ENCODE peak calls at places on chromosomes 16 and 17, in four cellular contexts. T, D, K and W are unnamed samples.

GRCh38 chr17:63337579-63337978 is 108.5 kb downstream of the CYB561 start:
- DNase-seq in D (no peak), K (no peak), T (no peak), W (no peak)

GRCh38 chr16:31568577-31569359 is 41.1 kb downstream of the AHSP start:
- DNase-seq in K (no peak), D (no peak), T (no peak), W (no peak)

GRCh38 chr16:28205117-28205899 is 6.5 kb downstream of the XPO6 start:
- DNase-seq in K (no peak), T (no peak), D (no peak), W (no peak)

GRCh38 chr17:16939606-16940115 is 32.3 kb downstream of the TNFRSF13B start:
- DNase-seq in K (no peak), T (no peak), D (no peak), W (no peak)

GRCh38 chr16:85963746-85964370 is 64.9 kb downstream of the IRF8 start:
- DNase-seq in D (peak; percentile 48), T (no peak), K (no peak), W (no peak)

GRCh38 chr16:54265558-54266213 is 20.9 kb downstream of the IRX3 start:
- DNase-seq in D (no peak), K (no peak), T (no peak), W (no peak)

GRCh38 chr16:23306199-23307100 is 4.3 kb downstream of the SCNN1B start:
- DNase-seq in T (no peak), D (no peak), K (no peak), W (no peak)

GRCh38 chr17:82494236-82495055 is 25.1 kb upstream of the FOXK2 start:
- DNase-seq in T (peak; percentile 70), K (peak; percentile 89), D (peak; percentile 94), W (peak; percentile 90)

GRCh38 chr16:81095653-81095952 is 592 bp downstream of the GCSH start:
- DNase-seq in D (no peak), T (no peak), K (no peak), W (no peak)

GRCh38 chr17:71985111-71986039 is 135.4 kb upstream of the SOX9 start:
- DNase-seq in D (no peak), T (no peak), K (no peak), W (no peak)

GRCh38 chr17:67557921-67558320 is 159.8 kb upstream of the NOL11 start:
- DNase-seq in T (no peak), K (no peak), D (no peak), W (no peak)

GRCh38 chr16:4313563-4314531 is 2.0 kb upstream of the GLIS2 start:
- DNase-seq in K (no peak), D (no peak), T (no peak), W (peak; percentile 64)

GRCh38 chr16:20857281-20857680 is 42.9 kb downstream of the DCUN1D3 start:
- DNase-seq in D (no peak), T (no peak), K (no peak), W (no peak)

DNA sequence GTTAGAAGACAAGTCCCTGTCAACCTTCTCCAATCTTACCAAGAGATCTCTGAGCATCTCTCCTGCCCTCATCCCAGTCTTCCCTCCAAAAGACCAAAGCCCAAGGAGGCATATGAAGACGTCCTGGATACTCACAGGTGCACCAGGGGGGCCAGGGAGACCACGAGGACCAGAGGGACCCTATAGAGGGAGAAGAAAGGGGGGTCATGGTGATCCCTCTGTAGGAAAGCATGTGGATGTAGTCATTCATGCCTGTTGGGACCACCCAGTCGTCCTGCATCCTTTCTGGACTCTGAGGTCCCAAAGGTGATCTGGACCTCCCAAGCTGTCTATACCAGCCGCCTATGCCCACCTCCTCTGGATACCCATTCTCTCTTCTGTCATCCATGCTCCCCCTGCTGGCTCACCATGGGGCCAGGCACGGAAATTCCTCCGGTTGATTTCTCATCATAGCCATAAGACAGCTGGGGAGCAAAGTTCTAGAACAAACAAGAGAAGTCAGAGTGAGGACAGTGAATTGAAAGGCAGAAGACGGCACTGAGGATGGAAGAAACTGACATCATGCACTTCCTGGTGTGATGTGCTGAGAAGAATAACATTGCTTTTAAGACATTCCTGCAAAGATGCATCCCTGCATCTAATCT is 3.3 kb downstream of the COL1A1 start:
- DNase-seq in T (no peak), K (peak; percentile 72), D (peak; percentile 86), W (no peak)
- H3K4me3 ChIP-seq in T (peak overlapping the region; percentile 78), K (no peak overlapping the region), D (no peak overlapping the region), W (no peak overlapping the region)

GRCh38 chr16:2251281-2252111 is at the start of gene ECI1:
- DNase-seq in T (peak; percentile 85), K (peak; percentile 67), D (peak; percentile 92), W (peak; percentile 94)
- H3K4me3 ChIP-seq in T (peak within 1 kb of the TSS; percentile 81), K (peak within 1 kb of the TSS; percentile 57), D (peak within 1 kb of the TSS; percentile 83), W (peak within 1 kb of the TSS; percentile 63)

DNA sequence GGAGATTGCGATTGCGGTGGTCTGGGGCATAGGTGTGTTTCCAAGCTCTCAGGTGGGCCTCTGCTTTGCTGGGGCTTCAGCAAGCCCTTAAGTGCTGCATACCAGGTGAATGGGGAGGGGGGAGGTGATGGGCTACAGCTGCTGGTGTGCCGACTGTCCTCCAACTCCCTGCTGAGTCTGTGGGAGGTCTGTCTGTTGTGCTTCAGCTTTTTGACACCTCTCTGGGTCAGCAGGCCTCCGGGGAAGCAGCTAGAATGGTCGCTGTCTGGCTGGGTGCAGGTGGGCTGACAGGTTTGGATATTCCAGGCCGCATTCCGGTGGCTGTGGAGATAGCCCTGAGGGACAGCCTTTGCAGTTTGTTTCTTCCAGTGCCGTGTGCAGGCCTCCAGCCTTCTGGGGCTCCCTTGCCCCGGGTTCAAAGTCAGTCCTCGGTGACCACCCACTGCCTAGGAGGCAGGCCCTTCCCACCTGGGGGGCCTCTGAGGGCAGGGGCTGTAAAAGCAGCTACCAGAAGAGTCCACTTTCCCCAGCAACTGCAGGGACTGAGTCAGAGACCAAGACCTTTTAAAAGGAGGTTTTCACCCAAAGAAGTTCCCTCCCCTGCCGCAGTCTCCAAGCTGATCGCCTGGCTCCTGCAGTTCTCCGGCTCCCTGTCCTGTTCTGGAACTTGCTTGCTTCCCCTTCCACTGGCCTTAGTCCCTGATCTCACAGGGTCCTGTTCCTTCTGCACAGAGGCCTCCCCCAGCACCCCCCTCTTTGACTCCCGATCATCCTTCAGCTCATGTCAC is 2.0 kb upstream of the TTYH2 start:
- DNase-seq in D (no peak), T (no peak), K (no peak), W (peak; percentile 44)
- H3K4me3 ChIP-seq in D (peak overlapping the region; percentile 68), T (peak overlapping the region; percentile 92), K (no peak overlapping the region), W (no peak overlapping the region)

GRCh38 chr16:16073884-16074781 is 124.7 kb downstream of the ABCC1 start:
- DNase-seq in D (no peak), K (no peak), T (no peak), W (no peak)
- H3K4me3 ChIP-seq in D (no peak overlapping the region), K (no peak overlapping the region), T (no peak overlapping the region), W (no peak overlapping the region)

DNA sequence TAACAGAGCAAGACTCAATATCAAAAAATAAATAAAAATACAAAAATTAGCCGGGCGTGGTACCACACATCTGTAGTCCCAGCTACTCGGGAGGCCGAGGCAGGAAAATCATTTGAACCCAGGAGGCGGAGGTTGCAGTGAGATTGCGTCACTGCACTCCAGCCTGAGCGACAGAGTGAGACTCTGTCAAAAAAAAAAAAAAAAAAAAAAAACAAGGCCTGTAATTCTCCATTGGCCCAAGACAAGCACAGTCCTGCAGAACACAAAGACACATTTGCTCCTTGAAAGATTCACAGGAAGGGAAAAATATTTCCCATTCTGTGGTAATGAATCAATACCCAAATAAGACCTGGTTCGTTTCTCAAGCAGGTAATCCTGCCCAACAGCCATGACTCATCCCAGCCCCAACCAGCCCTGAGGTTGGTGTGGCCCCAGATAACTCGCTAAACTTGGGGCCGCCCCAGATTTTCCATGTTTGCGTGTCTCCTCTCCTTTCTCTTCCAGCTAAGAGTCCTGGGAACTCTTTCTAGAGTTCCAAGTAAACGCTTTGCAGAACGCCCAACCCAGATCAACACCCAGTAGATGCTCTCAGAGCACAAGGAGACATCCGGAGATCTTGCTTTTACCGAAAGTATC is 40.3 kb upstream of the SNN start:
- DNase-seq in D (no peak), K (no peak), T (no peak), W (no peak)
- H3K4me3 ChIP-seq in D (no peak overlapping the region), K (no peak overlapping the region), T (no peak overlapping the region), W (no peak overlapping the region)

GRCh38 chr17:40479754-40480480 is 21.5 kb downstream of the TNS4 start:
- DNase-seq in T (no peak), K (no peak), D (no peak), W (no peak)
- H3K4me3 ChIP-seq in T (no peak overlapping the region), K (peak overlapping the region; percentile 0), D (no peak overlapping the region), W (no peak overlapping the region)

GRCh38 chr17:79930786-79931516 is 91.7 kb upstream of the CBX4 start:
- DNase-seq in T (no peak), K (no peak), D (no peak), W (no peak)

GRCh38 chr17:79928502-79929256 is 89.4 kb upstream of the CBX4 start:
- DNase-seq in K (no peak), T (no peak), D (no peak), W (no peak)

GRCh38 chr17:79927688-79928501 is 88.7 kb upstream of the CBX4 start:
- DNase-seq in D (no peak), T (no peak), K (peak; percentile 2), W (no peak)

GRCh38 chr17:79930077-79930785 is 91.0 kb upstream of the CBX4 start:
- DNase-seq in T (no peak), D (no peak), K (no peak), W (no peak)

DNA sequence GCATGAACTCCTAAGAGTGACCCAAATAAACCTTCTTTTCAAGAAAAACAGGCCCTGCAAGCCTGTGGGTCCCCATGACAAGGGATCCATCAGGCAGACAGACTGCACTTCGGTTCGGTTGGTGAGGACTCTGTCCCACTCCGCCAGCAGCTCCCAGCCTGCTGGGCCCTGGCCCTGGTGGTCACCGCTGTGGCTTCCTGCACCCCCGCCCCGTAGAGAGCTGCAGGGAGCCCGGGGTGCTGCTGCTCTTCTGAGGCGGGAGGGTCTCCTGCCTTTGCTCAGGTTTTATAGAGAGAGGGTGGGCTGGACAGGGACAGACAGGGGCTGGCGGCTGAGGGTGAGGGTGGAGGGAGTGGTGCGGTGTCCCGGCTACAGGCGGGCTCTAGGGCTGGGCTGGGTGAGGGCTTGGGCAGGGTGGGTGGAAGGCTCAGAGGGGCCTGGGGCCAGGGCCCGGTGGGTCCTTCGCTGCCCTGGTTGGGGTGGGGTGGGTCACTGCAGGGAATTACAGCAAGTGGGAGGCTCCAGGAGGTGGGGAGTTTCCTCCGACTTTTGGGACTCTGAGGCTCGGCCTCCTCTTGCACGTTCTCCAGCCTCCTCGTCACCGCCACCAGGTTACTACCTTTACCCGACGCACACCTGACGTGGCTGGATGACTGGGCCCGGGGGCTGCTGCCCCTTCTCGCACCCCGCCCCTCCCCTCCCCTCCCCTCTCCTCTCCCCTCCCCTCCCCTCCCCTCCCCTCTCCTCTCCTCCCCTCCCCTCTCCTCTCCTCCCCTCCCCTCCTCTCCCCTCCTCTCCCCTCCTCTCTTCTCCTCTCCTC is 90.2 kb upstream of the CBX4 start:
- DNase-seq in D (no peak), K (no peak), T (no peak), W (no peak)
- H3K4me3 ChIP-seq in D (peak overlapping the region; percentile 42), K (no peak overlapping the region), T (no peak overlapping the region), W (no peak overlapping the region)